ENCODE peak calls at places on chromosomes 5 and 9, in nine cellular contexts. One of them, this sample, is unnamed.

GRCh38 chr5:11564716-11565115 is 339.5 kb downstream of the CTNND2 start:
- DNase-seq in RWPE2: no peak
- DNase-seq in mesendoderm: no peak
- DNase-seq in dorsolateral prefrontal cortex: peak
- DNase-seq in gastrocnemius medialis: no peak
- DNase-seq in GM23248: no peak
- DNase-seq in GM06990: no peak
- DNase-seq in tibial nerve: no peak
- DNase-seq in SK-N-SH: no peak
- DNase-seq in this sample: no peak

GRCh38 chr5:157160001-157160400 is 6.1 kb downstream of the GARIN3 start:
- DNase-seq in mesendoderm: no peak
- DNase-seq in GM23248: no peak
- DNase-seq in GM06990: no peak
- DNase-seq in SK-N-SH: no peak
- DNase-seq in tibial nerve: no peak
- DNase-seq in RWPE2: no peak
- DNase-seq in dorsolateral prefrontal cortex: no peak
- DNase-seq in gastrocnemius medialis: no peak
- DNase-seq in this sample: no peak

GRCh38 chr9:70602364-70603019 is 188.0 kb upstream of the KLF9 start:
- DNase-seq in SK-N-SH: peak
- DNase-seq in gastrocnemius medialis: peak
- DNase-seq in GM23248: peak
- DNase-seq in dorsolateral prefrontal cortex: no peak
- DNase-seq in tibial nerve: peak
- DNase-seq in GM06990: no peak
- DNase-seq in RWPE2: no peak
- DNase-seq in mesendoderm: peak
- DNase-seq in this sample: peak

GRCh38 chr5:150771034-150771795 is 7.3 kb upstream of the SMIM3 start:
- DNase-seq in GM23248: no peak
- DNase-seq in RWPE2: no peak
- DNase-seq in gastrocnemius medialis: no peak
- DNase-seq in GM06990: no peak
- DNase-seq in mesendoderm: no peak
- DNase-seq in dorsolateral prefrontal cortex: no peak
- DNase-seq in tibial nerve: no peak
- DNase-seq in SK-N-SH: no peak
- DNase-seq in this sample: no peak

GRCh38 chr9:94925751-94926456 is 199.4 kb downstream of the AOPEP start:
- DNase-seq in SK-N-SH: no peak
- DNase-seq in RWPE2: no peak
- DNase-seq in mesendoderm: no peak
- DNase-seq in dorsolateral prefrontal cortex: no peak
- DNase-seq in GM23248: no peak
- DNase-seq in tibial nerve: no peak
- DNase-seq in gastrocnemius medialis: no peak
- DNase-seq in GM06990: no peak
- DNase-seq in this sample: no peak

GRCh38 chr5:52840286-52841050 is 52.8 kb downstream of the ITGA1 start:
- DNase-seq in tibial nerve: no peak
- DNase-seq in GM23248: peak
- DNase-seq in mesendoderm: no peak
- DNase-seq in SK-N-SH: peak
- DNase-seq in GM06990: no peak
- DNase-seq in RWPE2: no peak
- DNase-seq in dorsolateral prefrontal cortex: no peak
- DNase-seq in gastrocnemius medialis: no peak
- DNase-seq in this sample: no peak

GRCh38 chr9:110619831-110620230 is 40.3 kb upstream of the SVEP1 start:
- DNase-seq in mesendoderm: no peak
- DNase-seq in gastrocnemius medialis: no peak
- DNase-seq in SK-N-SH: no peak
- DNase-seq in tibial nerve: no peak
- DNase-seq in RWPE2: no peak
- DNase-seq in dorsolateral prefrontal cortex: no peak
- DNase-seq in GM06990: no peak
- DNase-seq in GM23248: peak
- DNase-seq in this sample: no peak

GRCh38 chr5:34001231-34001935 is 6.5 kb downstream of the AMACR start:
- DNase-seq in GM06990: no peak
- DNase-seq in RWPE2: no peak
- DNase-seq in GM23248: peak
- DNase-seq in gastrocnemius medialis: no peak
- DNase-seq in SK-N-SH: no peak
- DNase-seq in dorsolateral prefrontal cortex: no peak
- DNase-seq in mesendoderm: peak
- DNase-seq in tibial nerve: no peak
- DNase-seq in this sample: no peak

GRCh38 chr5:146081685-146082084 is 23.7 kb downstream of the PLAC8L1 start:
- DNase-seq in GM06990: no peak
- DNase-seq in mesendoderm: no peak
- DNase-seq in RWPE2: no peak
- DNase-seq in GM23248: no peak
- DNase-seq in dorsolateral prefrontal cortex: no peak
- DNase-seq in SK-N-SH: no peak
- DNase-seq in tibial nerve: no peak
- DNase-seq in gastrocnemius medialis: no peak
- DNase-seq in this sample: no peak

GRCh38 chr9:21778300-21778699 is 24.1 kb upstream of the MTAP start:
- DNase-seq in RWPE2: no peak
- DNase-seq in SK-N-SH: no peak
- DNase-seq in gastrocnemius medialis: no peak
- DNase-seq in GM06990: no peak
- DNase-seq in mesendoderm: no peak
- DNase-seq in tibial nerve: no peak
- DNase-seq in dorsolateral prefrontal cortex: no peak
- DNase-seq in GM23248: peak
- DNase-seq in this sample: no peak

GRCh38 chr9:18928711-18929110 is 104.3 kb downstream of the SAXO1 start:
- DNase-seq in gastrocnemius medialis: no peak
- DNase-seq in GM23248: peak
- DNase-seq in RWPE2: no peak
- DNase-seq in dorsolateral prefrontal cortex: no peak
- DNase-seq in tibial nerve: no peak
- DNase-seq in SK-N-SH: no peak
- DNase-seq in GM06990: no peak
- DNase-seq in mesendoderm: no peak
- DNase-seq in this sample: no peak

GRCh38 chr5:149488645-149489306 is 62.5 kb downstream of the CSNK1A1 start:
- DNase-seq in RWPE2: no peak
- DNase-seq in GM23248: peak
- DNase-seq in SK-N-SH: no peak
- DNase-seq in tibial nerve: no peak
- DNase-seq in GM06990: no peak
- DNase-seq in gastrocnemius medialis: peak
- DNase-seq in mesendoderm: no peak
- DNase-seq in dorsolateral prefrontal cortex: no peak
- DNase-seq in this sample: no peak

GRCh38 chr9:125655691-125656410 is 51.2 kb downstream of the MAPKAP1 start:
- DNase-seq in GM23248: no peak
- DNase-seq in GM06990: no peak
- DNase-seq in tibial nerve: no peak
- DNase-seq in mesendoderm: peak
- DNase-seq in gastrocnemius medialis: no peak
- DNase-seq in SK-N-SH: no peak
- DNase-seq in RWPE2: no peak
- DNase-seq in dorsolateral prefrontal cortex: no peak
- DNase-seq in this sample: peak

DNA sequence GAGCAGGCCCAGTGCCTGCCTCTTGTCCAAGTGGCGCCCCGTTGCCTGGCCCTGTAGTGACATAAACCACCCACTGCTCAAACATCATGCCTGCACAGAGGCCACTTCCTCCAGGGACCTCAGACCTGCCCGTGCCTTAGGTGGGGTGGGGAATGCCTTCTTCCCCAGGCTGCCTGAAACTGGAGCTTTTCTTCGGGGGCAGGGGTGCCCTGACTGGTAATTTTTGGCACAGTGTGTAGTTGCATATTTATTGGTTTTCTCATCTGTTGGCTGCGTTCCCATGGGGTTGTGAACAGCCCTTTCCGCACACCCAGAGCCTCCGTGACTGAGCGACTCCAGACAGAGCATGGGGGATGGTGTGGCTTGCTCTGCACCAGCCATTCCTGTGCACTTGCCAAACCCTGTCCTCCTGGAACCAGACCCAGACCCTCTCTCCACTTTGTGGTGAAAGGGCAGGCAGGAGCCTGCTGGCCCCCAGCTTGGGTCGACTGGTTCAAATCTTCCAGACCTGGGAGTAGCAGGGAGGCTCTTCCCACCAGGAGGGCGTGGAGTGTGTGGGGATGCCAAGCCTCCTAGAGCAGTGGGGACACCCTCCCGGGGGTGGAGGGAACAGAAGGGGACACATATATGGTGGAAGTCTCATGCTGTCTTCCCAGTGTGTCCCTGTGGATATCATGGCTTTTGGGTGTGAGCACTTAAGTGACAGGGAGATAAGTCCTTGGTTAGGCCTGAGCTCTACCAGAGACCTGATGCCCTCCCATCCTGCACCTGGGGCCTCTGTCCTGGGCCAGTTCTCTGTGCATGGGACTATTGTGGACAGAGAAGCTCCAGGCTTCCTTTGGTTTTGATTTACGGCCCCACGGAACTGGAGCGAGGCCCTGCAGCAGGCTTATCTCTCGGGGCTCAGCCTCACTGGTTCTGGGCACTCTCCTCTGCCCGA is 39.6 kb downstream of the WNK2 start:
- DNase-seq in gastrocnemius medialis: no peak
- DNase-seq in SK-N-SH: peak
- DNase-seq in GM23248: peak
- DNase-seq in tibial nerve: no peak
- DNase-seq in RWPE2: peak
- DNase-seq in GM06990: no peak
- DNase-seq in dorsolateral prefrontal cortex: no peak
- DNase-seq in mesendoderm: no peak
- DNase-seq in this sample: peak
- H3K4me3 ChIP-seq in gastrocnemius medialis: no peak
- H3K4me3 ChIP-seq in SK-N-SH: no peak
- H3K4me3 ChIP-seq in GM23248: no peak
- H3K4me3 ChIP-seq in tibial nerve: no peak
- H3K4me3 ChIP-seq in RWPE2: no peak
- H3K4me3 ChIP-seq in GM06990: no peak
- H3K4me3 ChIP-seq in dorsolateral prefrontal cortex: no peak
- H3K4me3 ChIP-seq in mesendoderm: no peak
- H3K4me3 ChIP-seq in this sample: no peak

GRCh38 chr5:88143693-88144218 is 124.9 kb downstream of the TMEM161B start:
- DNase-seq in mesendoderm: peak
- DNase-seq in GM23248: no peak
- DNase-seq in tibial nerve: no peak
- DNase-seq in GM06990: no peak
- DNase-seq in RWPE2: no peak
- DNase-seq in dorsolateral prefrontal cortex: no peak
- DNase-seq in gastrocnemius medialis: no peak
- DNase-seq in SK-N-SH: no peak
- DNase-seq in this sample: no peak
- H3K4me3 ChIP-seq in mesendoderm: no peak
- H3K4me3 ChIP-seq in GM23248: peak
- H3K4me3 ChIP-seq in tibial nerve: peak
- H3K4me3 ChIP-seq in GM06990: peak
- H3K4me3 ChIP-seq in RWPE2: no peak
- H3K4me3 ChIP-seq in dorsolateral prefrontal cortex: peak
- H3K4me3 ChIP-seq in gastrocnemius medialis: peak
- H3K4me3 ChIP-seq in SK-N-SH: no peak
- H3K4me3 ChIP-seq in this sample: no peak

GRCh38 chr5:68141494-68141893 is 74.1 kb upstream of the PIK3R1 start:
- DNase-seq in gastrocnemius medialis: no peak
- DNase-seq in GM23248: peak
- DNase-seq in mesendoderm: no peak
- DNase-seq in GM06990: no peak
- DNase-seq in SK-N-SH: no peak
- DNase-seq in tibial nerve: no peak
- DNase-seq in dorsolateral prefrontal cortex: no peak
- DNase-seq in RWPE2: no peak
- DNase-seq in this sample: no peak
- H3K4me3 ChIP-seq in gastrocnemius medialis: no peak
- H3K4me3 ChIP-seq in GM23248: no peak
- H3K4me3 ChIP-seq in mesendoderm: no peak
- H3K4me3 ChIP-seq in GM06990: no peak
- H3K4me3 ChIP-seq in SK-N-SH: no peak
- H3K4me3 ChIP-seq in tibial nerve: no peak
- H3K4me3 ChIP-seq in dorsolateral prefrontal cortex: no peak
- H3K4me3 ChIP-seq in RWPE2: no peak
- H3K4me3 ChIP-seq in this sample: no peak

GRCh38 chr5:398475-399295 is 44.3 kb upstream of the EXOC3 start:
- DNase-seq in tibial nerve: no peak
- DNase-seq in RWPE2: peak
- DNase-seq in GM06990: no peak
- DNase-seq in SK-N-SH: peak
- DNase-seq in mesendoderm: peak
- DNase-seq in gastrocnemius medialis: no peak
- DNase-seq in dorsolateral prefrontal cortex: peak
- DNase-seq in GM23248: no peak
- DNase-seq in this sample: no peak
- H3K4me3 ChIP-seq in tibial nerve: no peak
- H3K4me3 ChIP-seq in RWPE2: no peak
- H3K4me3 ChIP-seq in GM06990: no peak
- H3K4me3 ChIP-seq in SK-N-SH: no peak
- H3K4me3 ChIP-seq in mesendoderm: no peak
- H3K4me3 ChIP-seq in gastrocnemius medialis: no peak
- H3K4me3 ChIP-seq in dorsolateral prefrontal cortex: no peak
- H3K4me3 ChIP-seq in GM23248: no peak
- H3K4me3 ChIP-seq in this sample: no peak

DNA sequence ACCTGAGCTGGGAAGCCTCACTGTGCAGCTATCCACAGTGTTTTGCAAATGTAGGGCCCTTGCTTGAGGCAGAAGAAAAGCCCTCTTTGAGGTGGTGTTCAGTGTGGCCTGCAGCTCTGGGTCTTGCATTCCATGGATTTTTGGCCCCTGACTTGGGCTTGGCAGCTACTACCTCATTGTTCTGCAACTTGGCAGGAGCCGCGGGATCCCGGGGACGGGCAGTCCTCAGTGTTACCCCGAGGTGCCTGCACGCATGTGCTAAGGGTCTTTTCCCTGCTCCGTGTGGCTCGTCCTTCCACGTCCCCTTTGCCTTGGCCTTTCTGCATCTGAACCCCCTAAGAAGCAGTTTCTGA is 39.8 kb downstream of the NEK6 start:
- DNase-seq in gastrocnemius medialis: peak
- DNase-seq in dorsolateral prefrontal cortex: peak
- DNase-seq in SK-N-SH: no peak
- DNase-seq in mesendoderm: peak
- DNase-seq in GM23248: peak
- DNase-seq in tibial nerve: peak
- DNase-seq in RWPE2: peak
- DNase-seq in GM06990: no peak
- DNase-seq in this sample: peak
- H3K4me3 ChIP-seq in gastrocnemius medialis: no peak
- H3K4me3 ChIP-seq in dorsolateral prefrontal cortex: no peak
- H3K4me3 ChIP-seq in SK-N-SH: no peak
- H3K4me3 ChIP-seq in mesendoderm: no peak
- H3K4me3 ChIP-seq in GM23248: no peak
- H3K4me3 ChIP-seq in tibial nerve: no peak
- H3K4me3 ChIP-seq in RWPE2: no peak
- H3K4me3 ChIP-seq in GM06990: no peak
- H3K4me3 ChIP-seq in this sample: no peak

GRCh38 chr5:72746736-72747135 is 69.7 kb upstream of the TNPO1 start:
- DNase-seq in GM23248: no peak
- DNase-seq in GM06990: no peak
- DNase-seq in gastrocnemius medialis: no peak
- DNase-seq in SK-N-SH: no peak
- DNase-seq in tibial nerve: no peak
- DNase-seq in dorsolateral prefrontal cortex: no peak
- DNase-seq in mesendoderm: no peak
- DNase-seq in RWPE2: no peak
- DNase-seq in this sample: no peak
- H3K4me3 ChIP-seq in GM23248: no peak
- H3K4me3 ChIP-seq in GM06990: no peak
- H3K4me3 ChIP-seq in gastrocnemius medialis: no peak
- H3K4me3 ChIP-seq in SK-N-SH: no peak
- H3K4me3 ChIP-seq in tibial nerve: no peak
- H3K4me3 ChIP-seq in dorsolateral prefrontal cortex: no peak
- H3K4me3 ChIP-seq in mesendoderm: no peak
- H3K4me3 ChIP-seq in RWPE2: no peak
- H3K4me3 ChIP-seq in this sample: no peak

This sample was measured in retinal pigment epithelial cell.